ENCODE peak calls at places on chromosomes 12 and 14, in nine cellular contexts. N is Calu3; T is cardiac muscle cell; F is effector CD4-positive, alpha-beta T cell; E is activated gamma-delta T cell; D is tibial nerve; J is RPMI7951; P is left lung; S is stimulated activated naive B cell treated with anti-CD40 and anti-IgM and Interleukin-4, amounts not matched to agents 10 μg/mL and 1 μg/mL and 100 μg/mL, for 72 hours. U is an unnamed sample.
A peak's percentile ranks its signal among the peaks of the same experiment; 100 is the strongest.

GRCh38 chr14:78023112-78023511 is 147.1 kb upstream of the NRXN3 start:
- DNase-seq in N (no peak), T (no peak), F (no peak), E (no peak), D (no peak), J (no peak), P (no peak), S (no peak), U (no peak)

GRCh38 chr12:27332407-27333310 is at the start of gene BMAL2:
- DNase-seq in N (peak; percentile 67), T (peak; percentile 71), F (no peak), E (peak; percentile 19), D (no peak), J (peak; percentile 38), P (peak; percentile 42), S (peak; percentile 50), U (no peak)

GRCh38 chr12:29691146-29691854 is 92.4 kb downstream of the TMTC1 start:
- DNase-seq in N (no peak), T (no peak), F (no peak), E (no peak), D (no peak), J (no peak), P (no peak), S (no peak), U (no peak)

GRCh38 chr12:50185496-50185895 is 18.3 kb upstream of the CERS5 start:
- DNase-seq in N (no peak), T (no peak), F (no peak), E (no peak), D (no peak), J (no peak), P (no peak), S (no peak), U (no peak)

GRCh38 chr14:65502676-65503124 is 90.2 kb downstream of the FUT8 start:
- DNase-seq in N (no peak), T (peak; percentile 10), F (no peak), E (no peak), D (no peak), J (peak; percentile 74), P (no peak), S (no peak), U (no peak)

GRCh38 chr12:49272790-49273725 is 8.2 kb downstream of the TUBA1C start:
- DNase-seq in N (no peak), T (no peak), F (no peak), E (no peak), D (no peak), J (no peak), P (no peak), S (no peak), U (no peak)

GRCh38 chr12:7856516-7856915 is 16.2 kb downstream of the SLC2A14 start:
- DNase-seq in N (no peak), T (no peak), F (no peak), E (no peak), D (no peak), J (no peak), P (no peak), S (no peak), U (no peak)

GRCh38 chr12:43289412-43289811 is 262.6 kb downstream of the ADAMTS20 start:
- DNase-seq in N (no peak), T (no peak), F (no peak), E (no peak), D (no peak), J (peak; percentile 17), P (no peak), S (no peak), U (no peak)

GRCh38 chr12:99600388-99600787 is 47.2 kb upstream of the GARIN6 start:
- DNase-seq in N (no peak), T (no peak), F (no peak), E (no peak), D (no peak), J (no peak), P (no peak), S (no peak), U (peak; percentile 5)

GRCh38 chr14:67567654-67568053 is 32.4 kb downstream of the PIGH start:
- DNase-seq in N (no peak), T (no peak), F (no peak), E (no peak), D (no peak), J (no peak), P (no peak), S (no peak), U (no peak)

GRCh38 chr12:20398720-20399119 is 30.4 kb downstream of the PDE3A start:
- DNase-seq in N (no peak), T (no peak), F (no peak), E (no peak), D (peak; percentile 27), J (no peak), P (no peak), S (no peak), U (no peak)

GRCh38 chr12:112839386-112839972 is 47.9 kb downstream of the RPH3A start:
- DNase-seq in N (peak; percentile 37), T (peak; percentile 31), F (no peak), E (no peak), D (no peak), J (peak; percentile 90), P (no peak), S (no peak), U (no peak)

GRCh38 chr12:57475271-57476161 is 4.2 kb downstream of the ARHGAP9 start:
- DNase-seq in N (no peak), T (peak; percentile 45), F (no peak), E (no peak), D (no peak), J (no peak), P (peak; percentile 56), S (no peak), U (no peak)

GRCh38 chr14:98956181-98956580 is 315.8 kb downstream of the BCL11B start:
- DNase-seq in N (no peak), T (no peak), F (no peak), E (no peak), D (no peak), J (no peak), P (no peak), S (no peak), U (no peak)

GRCh38 chr14:26596722-26597030 is 1.2 kb downstream of the NOVA1 start:
- DNase-seq in N (no peak), T (peak; percentile 41), F (no peak), E (no peak), D (peak; percentile 21), J (no peak), P (no peak), S (no peak), U (no peak)

GRCh38 chr12:29316772-29317171 is 64.2 kb downstream of the ERGIC2 start:
- DNase-seq in N (no peak), T (peak; percentile 52), F (no peak), E (no peak), D (no peak), J (peak; percentile 72), P (no peak), S (no peak), U (no peak)

GRCh38 chr12:92140919-92141536 is 4.6 kb downstream of the BTG1 start:
- DNase-seq in N (no peak), T (no peak), F (no peak), E (no peak), D (no peak), J (no peak), P (no peak), S (no peak), U (no peak)

GRCh38 chr12:57092876-57093411 is 4.0 kb downstream of the NAB2 start:
- DNase-seq in N (no peak), T (no peak), F (no peak), E (no peak), D (no peak), J (no peak), P (no peak), S (no peak), U (no peak)

GRCh38 chr14:61512508-61512907 is 182.8 kb upstream of the HIF1A start:
- DNase-seq in N (no peak), T (no peak), F (no peak), E (no peak), D (no peak), J (peak; percentile 65), P (no peak), S (no peak), U (no peak)

GRCh38 chr12:59164991-59165718 is 244.9 kb upstream of the LRIG3 start:
- DNase-seq in N (peak; percentile 30), T (peak; percentile 54), F (no peak), E (no peak), D (no peak), J (peak; percentile 42), P (no peak), S (no peak), U (no peak)

GRCh38 chr14:78758333-78758732 is 588.2 kb downstream of the NRXN3 start:
- DNase-seq in N (peak; percentile 35), T (peak; percentile 78), F (no peak), E (no peak), D (no peak), J (no peak), P (no peak), S (no peak), U (peak; percentile 2)

GRCh38 chr12:130336723-130337475 is 788 bp upstream of the PIWIL1 start:
- DNase-seq in N (no peak), T (no peak), F (no peak), E (no peak), D (no peak), J (no peak), P (no peak), S (no peak), U (no peak)

GRCh38 chr12:93877446-93877845 is 200.3 kb downstream of the CRADD start:
- DNase-seq in N (no peak), T (no peak), F (no peak), E (no peak), D (no peak), J (no peak), P (no peak), S (no peak), U (no peak)

GRCh38 chr12:109310247-109311125 is 1.4 kb upstream of the FOXN4 start:
- DNase-seq in N (no peak), T (no peak), F (no peak), E (no peak), D (no peak), J (no peak), P (no peak), S (no peak), U (no peak)

GRCh38 chr12:4036872-4037271 is 163.7 kb upstream of the PARP11 start:
- DNase-seq in N (no peak), T (no peak), F (no peak), E (no peak), D (no peak), J (no peak), P (no peak), S (no peak), U (no peak)

GRCh38 chr14:69559581-69560011 is 15.1 kb downstream of the CCDC177 start:
- DNase-seq in N (no peak), T (no peak), F (no peak), E (no peak), D (no peak), J (peak; percentile 26), P (no peak), S (no peak), U (no peak)

GRCh38 chr14:91307046-91307445 is 62.5 kb upstream of the GPR68 start:
- DNase-seq in N (no peak), T (no peak), F (no peak), E (no peak), D (no peak), J (no peak), P (no peak), S (no peak), U (no peak)

U was measured in GM19239.